ENCODE peak calls at places on chromosome 1, in seven cellular contexts. U, X, V, R, E, S and B are unnamed samples.

GRCh38 chr1:37323486-37324377 is 150.6 kb upstream of the ZC3H12A start:
- DNase-seq in U (peak), X (peak), V (peak), R (no peak), E (no peak), S (no peak), B (no peak)

GRCh38 chr1:8945568-8945967 is at the start of gene CA6:
- DNase-seq in U (no peak), X (no peak), V (no peak), R (no peak), E (no peak), S (no peak), B (no peak)

GRCh38 chr1:193355179-193355578 is 168.8 kb upstream of the B3GALT2 start:
- DNase-seq in U (no peak), X (peak), V (no peak), R (no peak), E (no peak), S (no peak), B (no peak)

GRCh38 chr1:201146626-201147390 is 7.5 kb downstream of the TMEM9 start:
- DNase-seq in U (no peak), X (no peak), V (no peak), R (no peak), E (no peak), S (no peak), B (no peak)

GRCh38 chr1:234899041-234899787 is 229.4 kb downstream of the TOMM20 start:
- DNase-seq in U (peak), X (no peak), V (no peak), R (no peak), E (peak), S (no peak), B (no peak)

GRCh38 chr1:210232524-210233215 is at the start of gene SERTAD4:
- DNase-seq in U (no peak), X (peak), V (no peak), R (no peak), E (peak), S (no peak), B (no peak)

GRCh38 chr1:9442266-9442846 is 96.9 kb upstream of the SLC25A33 start:
- DNase-seq in U (peak), X (no peak), V (no peak), R (no peak), E (no peak), S (no peak), B (no peak)

GRCh38 chr1:234658143-234658542 is 48.2 kb upstream of the IRF2BP2 start:
- DNase-seq in U (peak), X (no peak), V (no peak), R (no peak), E (no peak), S (no peak), B (no peak)

GRCh38 chr1:39331647-39332046 is 127.2 kb downstream of the MACF1 start:
- DNase-seq in U (no peak), X (no peak), V (no peak), R (no peak), E (no peak), S (no peak), B (no peak)

GRCh38 chr1:210557426-210558077 is 228.8 kb downstream of the HHAT start:
- DNase-seq in U (no peak), X (no peak), V (no peak), R (no peak), E (no peak), S (no peak), B (no peak)

GRCh38 chr1:117967472-117967871 is 37.9 kb downstream of the WDR3 start:
- DNase-seq in U (peak), X (no peak), V (no peak), R (no peak), E (no peak), S (no peak), B (no peak)

GRCh38 chr1:87182611-87183010 is 146.1 kb upstream of the LMO4 start:
- DNase-seq in U (no peak), X (no peak), V (no peak), R (no peak), E (no peak), S (no peak), B (no peak)

GRCh38 chr1:241837901-241838300 is 10.1 kb upstream of the EXO1 start:
- DNase-seq in U (peak), X (no peak), V (no peak), R (no peak), E (no peak), S (no peak), B (no peak)

GRCh38 chr1:10891081-10891480 is 94.6 kb upstream of the CASZ1 start:
- DNase-seq in U (no peak), X (no peak), V (no peak), R (no peak), E (no peak), S (no peak), B (no peak)

GRCh38 chr1:40861227-40862003 is 748 bp downstream of the CITED4 start:
- DNase-seq in U (no peak), X (no peak), V (peak), R (no peak), E (no peak), S (peak), B (no peak)

GRCh38 chr1:61207416-61207815 is 125.1 kb downstream of the NFIA start:
- DNase-seq in U (no peak), X (no peak), V (no peak), R (no peak), E (no peak), S (no peak), B (no peak)

GRCh38 chr1:177256153-177256814 is 85.5 kb downstream of the BRINP2 start:
- DNase-seq in U (peak), X (peak), V (no peak), R (peak), E (peak), S (no peak), B (no peak)

GRCh38 chr1:195663549-195664280 is 944.5 kb downstream of the KCNT2 start:
- DNase-seq in U (peak), X (peak), V (no peak), R (no peak), E (no peak), S (no peak), B (no peak)

GRCh38 chr1:172742599-172743500 is 83.9 kb downstream of the FASLG start:
- DNase-seq in U (peak), X (peak), V (peak), R (no peak), E (no peak), S (peak), B (no peak)

GRCh38 chr1:25031601-25031965 is 101.5 kb upstream of the RUNX3 start:
- DNase-seq in U (peak), X (no peak), V (no peak), R (no peak), E (no peak), S (no peak), B (peak)

GRCh38 chr1:85224734-85225623 is 24.2 kb upstream of the SYDE2 start:
- DNase-seq in U (no peak), X (no peak), V (no peak), R (no peak), E (no peak), S (no peak), B (no peak)

GRCh38 chr1:240797050-240797449 is 185.1 kb upstream of the GREM2 start:
- DNase-seq in U (peak), X (peak), V (no peak), R (no peak), E (no peak), S (no peak), B (no peak)

GRCh38 chr1:226728448-226728847 is 10.6 kb downstream of the ITPKB start:
- DNase-seq in U (no peak), X (no peak), V (no peak), R (no peak), E (no peak), S (no peak), B (no peak)

GRCh38 chr1:47333922-47334764 is 553 bp downstream of the CMPK1 start:
- DNase-seq in U (peak), X (peak), V (peak), R (peak), E (peak), S (peak), B (peak)

GRCh38 chr1:239219679-239220078 is 166.7 kb upstream of the CHRM3 start:
- DNase-seq in U (no peak), X (no peak), V (no peak), R (no peak), E (no peak), S (no peak), B (no peak)

GRCh38 chr1:226975259-226975908 is 35.3 kb downstream of the COQ8A start:
- DNase-seq in U (no peak), X (no peak), V (no peak), R (peak), E (peak), S (no peak), B (no peak)

GRCh38 chr1:116508984-116509980 is 61.5 kb downstream of the CD58 start:
- DNase-seq in U (peak), X (peak), V (no peak), R (no peak), E (peak), S (no peak), B (no peak)

GRCh38 chr1:42142894-42143675 is 10.1 kb upstream of the GUCA2B start:
- DNase-seq in U (no peak), X (no peak), V (no peak), R (no peak), E (no peak), S (no peak), B (no peak)

GRCh38 chr1:15952317-15953258 is 23.3 kb downstream of the ZBTB17 start:
- DNase-seq in U (peak), X (peak), V (no peak), R (no peak), E (peak), S (no peak), B (no peak)

GRCh38 chr1:47782414-47783165 is 214.6 kb downstream of the TRABD2B start:
- DNase-seq in U (no peak), X (no peak), V (no peak), R (no peak), E (no peak), S (no peak), B (no peak)

GRCh38 chr1:184056921-184057496 is 5.5 kb downstream of the TSEN15 start:
- DNase-seq in U (peak), X (no peak), V (no peak), R (no peak), E (peak), S (no peak), B (no peak)

GRCh38 chr1:97051823-97052222 is 330.2 kb downstream of the PTBP2 start:
- DNase-seq in U (no peak), X (no peak), V (no peak), R (no peak), E (no peak), S (no peak), B (no peak)
- H3K27ac ChIP-seq in U (no peak), X (no peak), V (no peak), R (no peak), E (no peak), S (no peak), B (no peak)

GRCh38 chr1:182795563-182796228 is 6.1 kb downstream of the NPL start:
- DNase-seq in U (peak), X (peak), V (no peak), R (no peak), E (no peak), S (no peak), B (no peak)
- H3K27ac ChIP-seq in U (no peak), X (peak), V (no peak), R (no peak), E (no peak), S (no peak), B (no peak)

GRCh38 chr1:204464701-204465100 is 29.9 kb downstream of the PIK3C2B start:
- DNase-seq in U (no peak), X (no peak), V (no peak), R (no peak), E (no peak), S (no peak), B (no peak)
- H3K27ac ChIP-seq in U (no peak), X (no peak), V (no peak), R (peak), E (no peak), S (no peak), B (peak)

GRCh38 chr1:45507893-45508292 is 7.8 kb downstream of the MMACHC start:
- DNase-seq in U (no peak), X (no peak), V (no peak), R (no peak), E (no peak), S (no peak), B (no peak)
- H3K27ac ChIP-seq in U (no peak), X (no peak), V (no peak), R (peak), E (no peak), S (no peak), B (no peak)

DNA sequence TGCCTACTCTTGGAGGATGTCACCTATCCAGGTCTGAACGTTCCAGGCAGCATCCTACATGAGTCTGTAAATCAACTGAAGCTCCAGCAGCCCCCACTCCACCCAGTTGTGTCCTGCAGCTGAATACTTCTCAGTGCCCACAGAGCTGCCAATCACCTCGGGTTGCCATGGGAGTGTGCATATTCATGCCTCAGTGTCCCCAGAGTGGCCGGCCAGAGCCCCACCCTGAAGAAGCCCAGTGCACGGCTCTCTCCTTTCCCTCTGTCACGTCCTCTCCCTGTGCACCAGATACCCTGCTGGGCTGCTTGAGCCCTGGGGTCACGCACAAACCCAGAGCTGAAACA is 16.1 kb upstream of the GSTM4 start:
- DNase-seq in U (no peak), X (no peak), V (no peak), R (no peak), E (peak), S (no peak), B (no peak)
- H3K27ac ChIP-seq in U (no peak), X (no peak), V (no peak), R (no peak), E (no peak), S (no peak), B (no peak)

GRCh38 chr1:164589408-164589807 is 30.4 kb downstream of the PBX1 start:
- DNase-seq in U (no peak), X (no peak), V (no peak), R (no peak), E (no peak), S (no peak), B (no peak)

GRCh38 chr1:164588388-164589341 is 29.7 kb downstream of the PBX1 start:
- DNase-seq in U (peak), X (no peak), V (no peak), R (peak), E (peak), S (no peak), B (no peak)

GRCh38 chr1:164586619-164587018 is 27.6 kb downstream of the PBX1 start:
- DNase-seq in U (no peak), X (no peak), V (no peak), R (no peak), E (no peak), S (no peak), B (no peak)

GRCh38 chr1:164589961-164590507 is 31.1 kb downstream of the PBX1 start:
- DNase-seq in U (no peak), X (no peak), V (no peak), R (no peak), E (no peak), S (no peak), B (no peak)

GRCh38 chr1:164587617-164588367 is 28.8 kb downstream of the PBX1 start:
- DNase-seq in U (no peak), X (no peak), V (no peak), R (no peak), E (no peak), S (no peak), B (no peak)
- H3K27ac ChIP-seq in U (no peak), X (peak), V (no peak), R (no peak), E (no peak), S (no peak), B (no peak)

DNA sequence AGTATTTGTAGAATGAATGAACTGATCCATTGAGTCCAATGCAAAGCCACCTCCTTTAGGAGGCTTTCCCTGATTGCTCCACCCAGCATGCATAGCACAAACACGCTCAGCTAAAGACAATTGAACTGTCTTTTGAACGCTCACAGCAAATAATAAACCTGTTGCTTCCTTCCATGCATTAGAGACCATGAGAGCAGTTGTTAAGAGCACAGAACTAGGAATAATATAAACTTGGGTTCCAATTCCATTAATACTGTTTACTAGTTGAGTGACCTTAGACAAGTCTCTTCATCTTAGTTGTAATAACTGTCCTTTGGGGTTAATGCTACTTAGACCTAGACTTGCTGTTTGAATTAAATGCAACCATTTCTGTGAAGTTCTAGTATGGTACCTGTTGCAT is 5.9 kb upstream of the MEF2D start:
- DNase-seq in U (no peak), X (no peak), V (no peak), R (no peak), E (no peak), S (no peak), B (no peak)
- H3K27ac ChIP-seq in U (no peak), X (peak), V (no peak), R (no peak), E (no peak), S (peak), B (no peak)

GRCh38 chr1:154557248-154557938 is 1.1 kb downstream of the UBE2Q1 start:
- DNase-seq in U (no peak), X (no peak), V (no peak), R (no peak), E (no peak), S (no peak), B (no peak)

GRCh38 chr1:154559496-154559950 is 1.1 kb upstream of the UBE2Q1 start:
- DNase-seq in U (peak), X (peak), V (peak), R (peak), E (peak), S (peak), B (peak)

GRCh38 chr1:154557939-154558609 is 388 bp downstream of the UBE2Q1 start:
- DNase-seq in U (no peak), X (no peak), V (peak), R (no peak), E (no peak), S (no peak), B (peak)

GRCh38 chr1:154558610-154559495 is at the start of gene UBE2Q1:
- DNase-seq in U (peak), X (peak), V (peak), R (peak), E (peak), S (peak), B (peak)

DNA sequence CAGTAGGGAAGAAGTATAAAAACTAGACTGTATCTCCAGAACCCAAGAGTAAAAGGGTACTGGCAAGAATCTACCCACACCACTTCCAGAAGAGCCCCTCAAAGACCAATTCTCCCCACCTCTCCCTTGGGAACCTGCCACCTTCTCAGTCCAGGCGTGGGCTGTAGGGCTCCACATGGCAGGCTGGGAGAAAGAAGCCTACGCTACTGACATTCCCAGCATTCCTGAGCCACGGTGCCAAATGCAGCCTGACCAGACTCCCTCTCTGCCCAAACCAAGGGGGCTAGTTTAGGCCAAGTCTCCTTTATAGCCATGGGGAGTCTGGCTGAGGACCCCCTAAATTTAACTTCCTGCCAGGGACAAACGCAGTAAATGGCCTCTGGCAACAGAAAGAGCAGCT is 2.0 kb downstream of the UBE2Q1 start:
- DNase-seq in U (no peak), X (no peak), V (no peak), R (no peak), E (no peak), S (no peak), B (no peak)
- H3K27ac ChIP-seq in U (no peak), X (peak), V (peak), R (no peak), E (no peak), S (peak), B (peak)

GRCh38 chr1:35190784-35191183 is 2.2 kb downstream of the SFPQ start:
- DNase-seq in U (no peak), X (no peak), V (no peak), R (no peak), E (no peak), S (no peak), B (no peak)

GRCh38 chr1:35192056-35192852 is 691 bp downstream of the SFPQ start:
- DNase-seq in U (peak), X (peak), V (peak), R (peak), E (peak), S (peak), B (peak)

GRCh38 chr1:35191429-35192055 is 1.4 kb downstream of the SFPQ start:
- DNase-seq in U (no peak), X (no peak), V (no peak), R (no peak), E (no peak), S (no peak), B (no peak)

GRCh38 chr1:35188578-35189392 is 4.2 kb downstream of the SFPQ start:
- DNase-seq in U (no peak), X (no peak), V (no peak), R (no peak), E (no peak), S (no peak), B (no peak)

GRCh38 chr1:35192853-35193664 is at the start of gene SFPQ:
- DNase-seq in U (peak), X (peak), V (peak), R (peak), E (peak), S (peak), B (peak)
- H3K27ac ChIP-seq in U (peak), X (peak), V (peak), R (peak), E (peak), S (peak), B (peak)